ENCODE peak calls at places on chromosomes 12 and 14, in six cellular contexts. One of them, this sample, is unnamed.

GRCh38 chr14:80699861-80700260 is 241.7 kb downstream of the CEP128 start:
- DNase-seq in CD4-positive, alpha-beta T cell: no peak
- DNase-seq in mesothelial cell of epicardium: no peak
- DNase-seq in lower lobe of right lung: no peak
- DNase-seq in cardiac muscle cell: no peak
- DNase-seq in cardiac fibroblast: no peak
- DNase-seq in this sample: no peak

GRCh38 chr12:53049582-53050318 is at the start of gene TNS2:
- DNase-seq in CD4-positive, alpha-beta T cell: no peak
- DNase-seq in mesothelial cell of epicardium: peak
- DNase-seq in lower lobe of right lung: peak
- DNase-seq in cardiac muscle cell: peak
- DNase-seq in cardiac fibroblast: peak
- DNase-seq in this sample: no peak

GRCh38 chr12:109949089-109949488 is 47.1 kb downstream of the GIT2 start:
- DNase-seq in CD4-positive, alpha-beta T cell: no peak
- DNase-seq in mesothelial cell of epicardium: no peak
- DNase-seq in lower lobe of right lung: no peak
- DNase-seq in cardiac muscle cell: peak
- DNase-seq in cardiac fibroblast: peak
- DNase-seq in this sample: no peak

GRCh38 chr12:110176745-110177144 is 52.6 kb downstream of the IFT81 start:
- DNase-seq in CD4-positive, alpha-beta T cell: no peak
- DNase-seq in mesothelial cell of epicardium: no peak
- DNase-seq in lower lobe of right lung: no peak
- DNase-seq in cardiac muscle cell: no peak
- DNase-seq in cardiac fibroblast: peak
- DNase-seq in this sample: no peak

GRCh38 chr12:78457951-78458350 is 406.6 kb upstream of the SYT1 start:
- DNase-seq in CD4-positive, alpha-beta T cell: no peak
- DNase-seq in mesothelial cell of epicardium: no peak
- DNase-seq in lower lobe of right lung: no peak
- DNase-seq in cardiac muscle cell: no peak
- DNase-seq in cardiac fibroblast: peak
- DNase-seq in this sample: no peak

GRCh38 chr12:14993537-14994266 is 20.9 kb downstream of the PDE6H start:
- DNase-seq in CD4-positive, alpha-beta T cell: no peak
- DNase-seq in mesothelial cell of epicardium: no peak
- DNase-seq in lower lobe of right lung: no peak
- DNase-seq in cardiac muscle cell: no peak
- DNase-seq in cardiac fibroblast: peak
- DNase-seq in this sample: no peak

GRCh38 chr12:26109343-26109841 is 15.4 kb downstream of the BHLHE41 start:
- DNase-seq in CD4-positive, alpha-beta T cell: no peak
- DNase-seq in mesothelial cell of epicardium: no peak
- DNase-seq in lower lobe of right lung: no peak
- DNase-seq in cardiac muscle cell: no peak
- DNase-seq in cardiac fibroblast: peak
- DNase-seq in this sample: no peak

GRCh38 chr14:45698462-45699134 is 445.6 kb upstream of the MIS18BP1 start:
- DNase-seq in CD4-positive, alpha-beta T cell: no peak
- DNase-seq in mesothelial cell of epicardium: no peak
- DNase-seq in lower lobe of right lung: no peak
- DNase-seq in cardiac muscle cell: peak
- DNase-seq in cardiac fibroblast: no peak
- DNase-seq in this sample: no peak

GRCh38 chr14:102389261-102389660 is 26.5 kb downstream of the TECPR2 start:
- DNase-seq in CD4-positive, alpha-beta T cell: no peak
- DNase-seq in mesothelial cell of epicardium: no peak
- DNase-seq in lower lobe of right lung: no peak
- DNase-seq in cardiac muscle cell: no peak
- DNase-seq in cardiac fibroblast: no peak
- DNase-seq in this sample: no peak

DNA sequence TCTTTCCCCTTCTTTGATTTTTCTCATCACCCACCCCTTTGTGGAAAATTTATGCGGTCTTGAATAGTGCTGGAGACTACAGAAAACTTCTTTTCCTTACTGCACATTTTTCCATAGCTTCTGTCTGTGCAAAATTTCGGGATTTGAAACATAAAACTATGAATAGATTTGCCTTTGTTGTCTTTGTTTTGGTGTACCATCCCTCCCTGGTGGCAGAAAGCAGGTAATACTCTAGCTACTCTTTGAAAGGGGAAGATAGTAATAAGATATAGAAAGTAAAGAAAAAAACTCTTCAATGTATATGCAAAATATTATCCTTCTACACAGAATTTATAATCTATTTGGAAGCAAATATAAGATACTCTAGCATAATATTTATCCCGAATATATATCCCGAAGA is 79.1 kb upstream of the LMO3 start:
- DNase-seq in CD4-positive, alpha-beta T cell: no peak
- DNase-seq in mesothelial cell of epicardium: no peak
- DNase-seq in lower lobe of right lung: no peak
- DNase-seq in cardiac muscle cell: no peak
- DNase-seq in cardiac fibroblast: peak
- DNase-seq in this sample: no peak
- TF ChIP-seq CTCF in CD4-positive, alpha-beta T cell: no peak
- TF ChIP-seq CTCF in mesothelial cell of epicardium: no peak
- TF ChIP-seq CTCF in lower lobe of right lung: peak
- TF ChIP-seq CTCF in cardiac muscle cell: peak
- TF ChIP-seq CTCF in cardiac fibroblast: peak
- TF ChIP-seq CTCF in this sample: peak

DNA sequence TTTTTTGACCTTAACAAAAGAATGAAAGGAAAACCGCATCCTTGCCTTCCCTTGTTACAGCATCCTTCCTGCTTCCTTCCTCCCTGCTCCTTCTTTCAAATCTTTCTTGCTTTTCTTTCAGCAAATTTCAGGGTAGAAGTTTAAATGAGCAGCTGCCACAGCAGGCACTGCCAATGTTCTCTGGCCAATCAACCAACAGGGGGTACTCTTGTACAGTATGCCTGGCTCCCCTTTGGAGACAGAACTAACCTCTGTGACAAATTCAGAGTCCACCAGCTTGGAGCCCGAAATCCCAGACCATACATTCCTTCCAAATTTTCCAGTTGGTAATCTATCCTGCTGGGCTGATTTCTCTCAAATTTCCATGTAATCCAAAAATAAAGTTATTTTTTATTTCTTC is 609.8 kb upstream of the LMO3 start:
- DNase-seq in CD4-positive, alpha-beta T cell: no peak
- DNase-seq in mesothelial cell of epicardium: no peak
- DNase-seq in lower lobe of right lung: no peak
- DNase-seq in cardiac muscle cell: no peak
- DNase-seq in cardiac fibroblast: no peak
- DNase-seq in this sample: no peak
- TF ChIP-seq CTCF in CD4-positive, alpha-beta T cell: no peak
- TF ChIP-seq CTCF in mesothelial cell of epicardium: no peak
- TF ChIP-seq CTCF in lower lobe of right lung: no peak
- TF ChIP-seq CTCF in cardiac muscle cell: no peak
- TF ChIP-seq CTCF in cardiac fibroblast: no peak
- TF ChIP-seq CTCF in this sample: peak

DNA sequence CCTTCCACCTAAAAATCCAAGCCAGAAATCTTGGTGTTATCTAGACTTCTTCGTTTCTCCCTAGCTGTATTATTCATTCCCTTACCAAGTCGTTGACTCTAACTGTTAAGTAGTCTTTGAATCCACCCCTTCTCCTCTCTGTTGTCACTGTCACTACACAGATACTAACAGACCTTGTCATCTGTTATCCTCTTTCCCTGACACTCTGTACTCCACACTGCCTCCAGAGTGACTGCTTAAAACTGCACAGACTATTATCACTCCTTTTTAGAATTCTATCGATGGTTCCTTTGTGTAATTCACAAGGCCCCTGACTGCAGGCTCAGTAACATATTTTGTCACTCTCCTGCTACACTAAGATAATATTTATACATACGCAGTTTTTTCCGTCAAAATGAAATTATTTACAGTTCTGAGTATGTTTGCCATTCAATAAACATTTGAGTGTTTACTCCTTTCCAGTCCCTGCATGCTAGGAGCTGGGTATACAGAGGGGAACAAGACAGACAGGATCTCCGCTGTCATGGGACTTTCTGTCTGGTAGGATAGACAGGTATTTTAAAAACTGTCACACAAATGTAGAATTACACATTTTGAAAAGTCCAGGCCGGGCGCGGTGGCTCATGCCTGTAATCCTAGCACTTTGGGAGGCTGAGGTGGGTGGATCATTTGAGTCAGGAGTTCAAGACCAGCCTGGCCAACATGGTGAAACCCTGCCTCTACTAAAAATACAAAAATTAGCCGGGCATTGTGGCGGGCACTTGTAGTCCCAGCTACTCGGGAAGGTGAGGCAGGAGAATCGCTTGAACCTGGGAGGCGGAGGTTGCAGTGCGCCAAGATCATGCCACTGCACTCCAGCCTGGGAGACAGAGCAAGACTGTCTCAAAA is 3.8 kb downstream of the MARS1 start:
- DNase-seq in CD4-positive, alpha-beta T cell: no peak
- DNase-seq in mesothelial cell of epicardium: no peak
- DNase-seq in lower lobe of right lung: no peak
- DNase-seq in cardiac muscle cell: no peak
- DNase-seq in cardiac fibroblast: no peak
- DNase-seq in this sample: no peak
- TF ChIP-seq CTCF in CD4-positive, alpha-beta T cell: no peak
- TF ChIP-seq CTCF in mesothelial cell of epicardium: no peak
- TF ChIP-seq CTCF in lower lobe of right lung: no peak
- TF ChIP-seq CTCF in cardiac muscle cell: peak
- TF ChIP-seq CTCF in cardiac fibroblast: peak
- TF ChIP-seq CTCF in this sample: no peak

GRCh38 chr12:125092872-125093680 is 27.8 kb downstream of the AACS start:
- DNase-seq in CD4-positive, alpha-beta T cell: no peak
- DNase-seq in mesothelial cell of epicardium: no peak
- DNase-seq in lower lobe of right lung: no peak
- DNase-seq in cardiac muscle cell: no peak
- DNase-seq in cardiac fibroblast: peak
- DNase-seq in this sample: no peak
- TF ChIP-seq CTCF in CD4-positive, alpha-beta T cell: no peak
- TF ChIP-seq CTCF in mesothelial cell of epicardium: no peak
- TF ChIP-seq CTCF in lower lobe of right lung: no peak
- TF ChIP-seq CTCF in cardiac muscle cell: no peak
- TF ChIP-seq CTCF in cardiac fibroblast: no peak
- TF ChIP-seq CTCF in this sample: peak

GRCh38 chr14:92553456-92553855 is 39.9 kb downstream of the RIN3 start:
- DNase-seq in CD4-positive, alpha-beta T cell: no peak
- DNase-seq in mesothelial cell of epicardium: no peak
- DNase-seq in lower lobe of right lung: no peak
- DNase-seq in cardiac muscle cell: peak
- DNase-seq in cardiac fibroblast: peak
- DNase-seq in this sample: no peak
- TF ChIP-seq CTCF in CD4-positive, alpha-beta T cell: no peak
- TF ChIP-seq CTCF in mesothelial cell of epicardium: no peak
- TF ChIP-seq CTCF in lower lobe of right lung: no peak
- TF ChIP-seq CTCF in cardiac muscle cell: peak
- TF ChIP-seq CTCF in cardiac fibroblast: peak
- TF ChIP-seq CTCF in this sample: no peak

GRCh38 chr14:55026793-55027560 is at the start of the genes SOCS4 and WDHD1:
- DNase-seq in CD4-positive, alpha-beta T cell: peak
- DNase-seq in mesothelial cell of epicardium: peak
- DNase-seq in lower lobe of right lung: peak
- DNase-seq in cardiac muscle cell: peak
- DNase-seq in cardiac fibroblast: peak
- DNase-seq in this sample: peak
- TF ChIP-seq CTCF in CD4-positive, alpha-beta T cell: peak
- TF ChIP-seq CTCF in mesothelial cell of epicardium: no peak
- TF ChIP-seq CTCF in lower lobe of right lung: peak
- TF ChIP-seq CTCF in cardiac muscle cell: no peak
- TF ChIP-seq CTCF in cardiac fibroblast: no peak
- TF ChIP-seq CTCF in this sample: peak

GRCh38 chr12:5870183-5870582 is 74.9 kb downstream of the ANO2 start:
- DNase-seq in CD4-positive, alpha-beta T cell: no peak
- DNase-seq in mesothelial cell of epicardium: no peak
- DNase-seq in lower lobe of right lung: no peak
- DNase-seq in cardiac muscle cell: no peak
- DNase-seq in cardiac fibroblast: no peak
- DNase-seq in this sample: no peak

GRCh38 chr12:5871741-5872140 is 73.3 kb downstream of the ANO2 start:
- DNase-seq in CD4-positive, alpha-beta T cell: no peak
- DNase-seq in mesothelial cell of epicardium: no peak
- DNase-seq in lower lobe of right lung: no peak
- DNase-seq in cardiac muscle cell: no peak
- DNase-seq in cardiac fibroblast: no peak
- DNase-seq in this sample: no peak

GRCh38 chr12:5873341-5873919 is 71.6 kb downstream of the ANO2 start:
- DNase-seq in CD4-positive, alpha-beta T cell: no peak
- DNase-seq in mesothelial cell of epicardium: no peak
- DNase-seq in lower lobe of right lung: no peak
- DNase-seq in cardiac muscle cell: no peak
- DNase-seq in cardiac fibroblast: no peak
- DNase-seq in this sample: no peak

GRCh38 chr12:5874514-5874913 is 70.5 kb downstream of the ANO2 start:
- DNase-seq in CD4-positive, alpha-beta T cell: no peak
- DNase-seq in mesothelial cell of epicardium: no peak
- DNase-seq in lower lobe of right lung: no peak
- DNase-seq in cardiac muscle cell: no peak
- DNase-seq in cardiac fibroblast: no peak
- DNase-seq in this sample: no peak

GRCh38 chr12:5872745-5873144 is 72.3 kb downstream of the ANO2 start:
- DNase-seq in CD4-positive, alpha-beta T cell: no peak
- DNase-seq in mesothelial cell of epicardium: no peak
- DNase-seq in lower lobe of right lung: no peak
- DNase-seq in cardiac muscle cell: peak
- DNase-seq in cardiac fibroblast: no peak
- DNase-seq in this sample: no peak
- TF ChIP-seq CTCF in CD4-positive, alpha-beta T cell: no peak
- TF ChIP-seq CTCF in mesothelial cell of epicardium: no peak
- TF ChIP-seq CTCF in lower lobe of right lung: no peak
- TF ChIP-seq CTCF in cardiac muscle cell: no peak
- TF ChIP-seq CTCF in cardiac fibroblast: no peak
- TF ChIP-seq CTCF in this sample: peak

DNA sequence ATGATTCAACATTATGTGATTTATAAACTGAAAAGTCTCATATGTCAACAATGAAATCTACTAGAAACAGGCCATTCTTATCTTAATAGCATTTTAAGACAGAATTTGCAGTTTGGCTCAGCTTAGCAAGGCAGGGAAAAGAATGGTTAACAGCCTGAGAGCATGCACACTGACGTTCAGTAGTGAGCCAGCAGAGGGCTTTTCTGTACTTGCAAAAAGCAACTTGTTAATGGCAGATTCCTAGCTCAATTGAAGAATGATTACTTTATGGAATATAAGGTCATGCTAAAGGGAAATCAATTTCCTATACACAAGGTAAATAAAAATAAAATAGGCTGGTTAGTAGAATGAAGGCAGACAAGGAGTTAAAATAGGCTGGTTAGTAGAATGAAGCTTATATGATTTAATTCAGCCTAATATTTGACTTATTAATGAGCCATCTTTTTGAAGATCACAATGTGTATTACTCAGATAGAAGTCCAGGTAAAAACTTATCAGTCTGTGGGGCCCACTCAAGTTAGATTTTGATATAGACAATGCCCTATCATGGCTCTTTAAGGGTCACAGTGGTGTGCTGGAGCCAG is 95.9 kb downstream of the OTOGL start:
- DNase-seq in CD4-positive, alpha-beta T cell: no peak
- DNase-seq in mesothelial cell of epicardium: no peak
- DNase-seq in lower lobe of right lung: no peak
- DNase-seq in cardiac muscle cell: peak
- DNase-seq in cardiac fibroblast: peak
- DNase-seq in this sample: peak
- TF ChIP-seq CTCF in CD4-positive, alpha-beta T cell: no peak
- TF ChIP-seq CTCF in mesothelial cell of epicardium: peak
- TF ChIP-seq CTCF in lower lobe of right lung: peak
- TF ChIP-seq CTCF in cardiac muscle cell: peak
- TF ChIP-seq CTCF in cardiac fibroblast: peak
- TF ChIP-seq CTCF in this sample: peak

This sample was measured in progenitor cell of endocrine pancreas.